ENCODE peak calls at places on chromosomes 5 and 9, in eight cellular contexts. N, Y, V, B, A, M, D and E are unnamed samples.

GRCh38 chr9:16825971-16826370 is 44.5 kb downstream of the BNC2 start:
- DNase-seq in N (no peak), Y (no peak), V (peak; percentile 98), B (no peak), A (peak; percentile 64), M (peak; percentile 91), D (peak; percentile 82), E (no peak)

GRCh38 chr5:133969654-133970324 is 1.4 kb upstream of the C5orf15 start:
- DNase-seq in N (no peak), Y (no peak), V (peak; percentile 50), B (no peak), A (no peak), M (peak; percentile 18), D (peak; percentile 45), E (no peak)

GRCh38 chr9:133112361-133113026 is 8.5 kb downstream of the RALGDS start:
- DNase-seq in N (no peak), Y (no peak), V (no peak), B (peak; percentile 85), A (no peak), M (no peak), D (no peak), E (no peak)

GRCh38 chr5:11048760-11049159 is 287.7 kb upstream of the DAP start:
- DNase-seq in N (no peak), Y (no peak), V (no peak), B (no peak), A (no peak), M (no peak), D (no peak), E (no peak)

GRCh38 chr5:159628703-159629102 is 287.6 kb upstream of the ADRA1B start:
- DNase-seq in N (no peak), Y (no peak), V (no peak), B (no peak), A (no peak), M (no peak), D (no peak), E (no peak)

GRCh38 chr5:76607353-76607871 is 15.8 kb downstream of the F2RL2 start:
- DNase-seq in N (no peak), Y (no peak), V (peak; percentile 41), B (no peak), A (peak; percentile 53), M (peak; percentile 78), D (no peak), E (peak; percentile 6)

GRCh38 chr5:82560546-82560945 is 282.4 kb upstream of the RPS23 start:
- DNase-seq in N (no peak), Y (no peak), V (no peak), B (no peak), A (no peak), M (no peak), D (no peak), E (no peak)

GRCh38 chr9:16422114-16422513 is 448.4 kb downstream of the BNC2 start:
- DNase-seq in N (no peak), Y (no peak), V (no peak), B (no peak), A (no peak), M (no peak), D (no peak), E (no peak)

GRCh38 chr5:56459394-56459793 is 226.3 kb upstream of the ANKRD55 start:
- DNase-seq in N (no peak), Y (no peak), V (no peak), B (no peak), A (no peak), M (no peak), D (no peak), E (no peak)

GRCh38 chr5:57650360-57651069 is 167.9 kb upstream of the ACTBL2 start:
- DNase-seq in N (peak; percentile 9), Y (peak; percentile 65), V (peak; percentile 64), B (no peak), A (peak; percentile 57), M (peak; percentile 67), D (peak; percentile 50), E (peak; percentile 8)

GRCh38 chr5:128101676-128102075 is 18.1 kb downstream of the SLC12A2 start:
- DNase-seq in N (no peak), Y (no peak), V (no peak), B (no peak), A (no peak), M (peak; percentile 55), D (no peak), E (no peak)

GRCh38 chr9:15308511-15308910 is 1.5 kb upstream of the TTC39B start:
- DNase-seq in N (no peak), Y (no peak), V (peak; percentile 72), B (no peak), A (peak; percentile 66), M (peak; percentile 68), D (peak; percentile 73), E (no peak)

GRCh38 chr9:4591123-4591500 is 71.0 kb upstream of the PLPP6 start:
- DNase-seq in N (no peak), Y (no peak), V (no peak), B (no peak), A (peak; percentile 69), M (peak; percentile 9), D (no peak), E (no peak)

GRCh38 chr9:114031948-114032688 is 46.0 kb downstream of the AMBP start:
- DNase-seq in N (no peak), Y (no peak), V (no peak), B (no peak), A (peak; percentile 25), M (no peak), D (no peak), E (no peak)

GRCh38 chr9:127838375-127839078 is 15.9 kb downstream of the ENG start:
- DNase-seq in N (peak; percentile 69), Y (no peak), V (peak; percentile 94), B (no peak), A (peak; percentile 95), M (peak; percentile 95), D (peak; percentile 100), E (peak; percentile 41)

GRCh38 chr5:173786296-173787187 is 101.6 kb upstream of the CPEB4 start:
- DNase-seq in N (no peak), Y (no peak), V (no peak), B (peak; percentile 54), A (no peak), M (no peak), D (no peak), E (no peak)

GRCh38 chr5:177507596-177508216 is 1.9 kb downstream of the DOK3 start:
- DNase-seq in N (no peak), Y (no peak), V (no peak), B (no peak), A (no peak), M (no peak), D (no peak), E (no peak)
- TF ChIP-seq CTCF in N (no peak), Y (no peak), V (no peak), B (no peak), A (no peak), M (no peak), D (no peak), E (no peak)

GRCh38 chr9:70232476-70232875 is 26.3 kb upstream of the SMC5 start:
- DNase-seq in N (no peak), Y (no peak), V (no peak), B (no peak), A (no peak), M (no peak), D (no peak), E (no peak)

GRCh38 chr9:70228098-70228497 is 30.7 kb upstream of the SMC5 start:
- DNase-seq in N (no peak), Y (no peak), V (no peak), B (no peak), A (no peak), M (no peak), D (no peak), E (no peak)

GRCh38 chr9:70229026-70229425 is 29.8 kb upstream of the SMC5 start:
- DNase-seq in N (no peak), Y (no peak), V (no peak), B (no peak), A (no peak), M (no peak), D (peak; percentile 20), E (peak; percentile 4)

DNA sequence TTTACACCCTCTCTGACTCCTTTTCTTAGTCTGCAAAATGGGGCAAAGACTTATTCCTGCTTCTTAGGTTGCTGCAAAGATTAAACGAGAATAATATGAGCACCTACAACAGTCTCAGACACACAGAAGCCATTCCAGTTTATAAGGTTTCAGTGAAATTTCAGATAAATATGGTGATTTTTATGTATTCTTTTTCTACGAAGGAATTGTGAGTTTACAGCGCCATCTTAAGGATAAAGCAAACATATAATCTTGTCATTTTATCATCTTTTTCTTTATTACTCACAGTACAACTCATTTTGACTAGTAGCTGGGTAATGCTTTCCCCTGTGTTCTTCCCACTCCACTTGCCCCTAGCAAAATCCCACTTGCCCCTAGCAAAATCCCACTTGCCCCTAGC is 29.2 kb upstream of the SMC5 start:
- DNase-seq in N (no peak), Y (no peak), V (peak; percentile 48), B (no peak), A (peak; percentile 66), M (no peak), D (peak; percentile 29), E (no peak)
- TF ChIP-seq CTCF in N (peak; percentile 50), Y (peak; percentile 28), V (peak; percentile 36), B (no peak), A (peak; percentile 22), M (peak; percentile 12), D (peak; percentile 33), E (no peak)

GRCh38 chr9:97984188-97985057 is 1.3 kb downstream of the ANP32B start:
- DNase-seq in N (peak; percentile 62), Y (peak; percentile 79), V (peak; percentile 83), B (peak; percentile 81), A (peak; percentile 74), M (peak; percentile 75), D (peak; percentile 84), E (peak; percentile 66)
- TF ChIP-seq CTCF in N (no peak), Y (no peak), V (no peak), B (no peak), A (no peak), M (no peak), D (no peak), E (no peak)

GRCh38 chr9:107276966-107277710 is 5.9 kb upstream of the RAD23B start:
- DNase-seq in N (no peak), Y (no peak), V (peak; percentile 31), B (no peak), A (peak; percentile 87), M (peak; percentile 81), D (no peak), E (no peak)

GRCh38 chr9:107275530-107275929 is 7.5 kb upstream of the RAD23B start:
- DNase-seq in N (no peak), Y (no peak), V (no peak), B (no peak), A (no peak), M (no peak), D (no peak), E (no peak)

GRCh38 chr9:107273634-107274033 is 9.4 kb upstream of the RAD23B start:
- DNase-seq in N (no peak), Y (no peak), V (no peak), B (no peak), A (no peak), M (no peak), D (no peak), E (no peak)

GRCh38 chr9:107274953-107275422 is 8.1 kb upstream of the RAD23B start:
- DNase-seq in N (no peak), Y (no peak), V (peak; percentile 95), B (no peak), A (peak; percentile 99), M (peak; percentile 99), D (peak; percentile 97), E (no peak)

DNA sequence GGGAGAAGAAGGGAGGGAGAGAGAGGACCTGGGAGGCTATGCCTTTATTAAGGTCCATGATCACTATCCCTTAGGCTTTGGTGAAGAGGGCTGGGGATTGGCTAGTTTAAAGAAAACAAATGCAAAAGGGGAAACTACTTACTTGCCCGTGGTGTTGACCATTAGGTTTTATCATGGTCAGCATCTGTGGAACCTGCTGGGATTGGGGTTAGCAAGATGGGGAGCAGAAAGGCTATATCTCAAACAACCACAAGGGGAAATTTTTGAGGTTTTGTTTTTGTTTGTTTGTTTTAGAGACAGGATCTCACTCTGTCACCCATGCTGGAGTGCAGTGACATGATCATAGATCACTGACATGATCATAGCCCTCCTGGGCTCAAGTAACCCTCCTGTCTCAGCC is 9.0 kb upstream of the RAD23B start:
- DNase-seq in N (no peak), Y (no peak), V (no peak), B (no peak), A (no peak), M (no peak), D (no peak), E (no peak)
- TF ChIP-seq CTCF in N (peak; percentile 35), Y (peak; percentile 12), V (no peak), B (peak; percentile 13), A (peak; percentile 10), M (no peak), D (no peak), E (no peak)